ENCODE peak calls at places on chromosomes 4 and X, in seven cellular contexts. C is glutamatergic neuron; B is activated T-cell treated with anti-CD3 and anti-CD28 coated beads, Interleukin-2, amount 50 U/mL, for 24 hours; H is mucosa of gallbladder; S is HT-29; O is H54; P is putamen. Q is an unnamed sample.

GRCh38 chr4:150896513-150896912 is 118.6 kb downstream of the LRBA start:
- DNase-seq in C (no peak), B (no peak), H (no peak), S (no peak), O (no peak), P (no peak), Q (no peak)

GRCh38 chrX:119234931-119235555 is 1.0 kb upstream of the PGRMC1 start:
- DNase-seq in C (no peak), B (no peak), H (no peak), S (no peak), O (no peak), P (no peak), Q (no peak)

GRCh38 chr4:26873391-26874026 is 12.9 kb downstream of the STIM2 start:
- DNase-seq in C (no peak), B (peak; percentile 56), H (no peak), S (no peak), O (no peak), P (no peak), Q (no peak)

GRCh38 chr4:86302242-86302641 is 57.6 kb downstream of the MAPK10 start:
- DNase-seq in C (no peak), B (no peak), H (peak; percentile 24), S (peak; percentile 19), O (no peak), P (peak; percentile 85), Q (no peak)

GRCh38 chrX:110442631-110443030 is 84.0 kb downstream of the RTL9 start:
- DNase-seq in C (peak; percentile 31), B (no peak), H (no peak), S (peak; percentile 55), O (peak; percentile 57), P (no peak), Q (no peak)

GRCh38 chrX:16807548-16807947 is 21.3 kb downstream of the TXLNG start:
- DNase-seq in C (no peak), B (no peak), H (no peak), S (peak; percentile 29), O (no peak), P (no peak), Q (no peak)

GRCh38 chr4:23153076-23153475 is 460.3 kb downstream of the GBA3 start:
- DNase-seq in C (no peak), B (no peak), H (no peak), S (no peak), O (no peak), P (no peak), Q (no peak)

GRCh38 chr4:183966371-183966770 is 61.3 kb downstream of the STOX2 start:
- DNase-seq in C (peak; percentile 62), B (no peak), H (no peak), S (no peak), O (no peak), P (no peak), Q (no peak)

GRCh38 chr4:83771113-83771705 is 235.3 kb downstream of the GPAT3 start:
- DNase-seq in C (peak; percentile 54), B (no peak), H (no peak), S (peak; percentile 70), O (peak; percentile 26), P (peak; percentile 3), Q (peak; percentile 15)

GRCh38 chrX:24306430-24306829 is 7.4 kb downstream of the SUPT20HL2 start:
- DNase-seq in C (no peak), B (no peak), H (no peak), S (no peak), O (no peak), P (no peak), Q (no peak)